ENCODE peak calls at places on chromosomes 3 and 15, in six cellular contexts. One of them, this sample, is unnamed.

GRCh38 chr15:100880139-100880896 is 687 bp downstream of the ALDH1A3 start:
- DNase-seq in HepG2: no peak
- DNase-seq in K562: no peak
- DNase-seq in H1: peak
- DNase-seq in SK-N-SH: no peak
- DNase-seq in GM12891: no peak
- DNase-seq in this sample: no peak

GRCh38 chr15:91471410-91471993 is 371.4 kb downstream of the SV2B start:
- DNase-seq in K562: peak
- DNase-seq in HepG2: no peak
- DNase-seq in H1: no peak
- DNase-seq in GM12891: no peak
- DNase-seq in SK-N-SH: no peak
- DNase-seq in this sample: no peak

GRCh38 chr15:32851619-32852416 is 134.0 kb downstream of the GREM1 start:
- DNase-seq in GM12891: no peak
- DNase-seq in HepG2: no peak
- DNase-seq in SK-N-SH: no peak
- DNase-seq in K562: no peak
- DNase-seq in H1: no peak
- DNase-seq in this sample: no peak

GRCh38 chr15:27183182-27183581 is 212.2 kb downstream of the GABRG3 start:
- DNase-seq in SK-N-SH: peak
- DNase-seq in H1: no peak
- DNase-seq in HepG2: no peak
- DNase-seq in K562: no peak
- DNase-seq in GM12891: no peak
- DNase-seq in this sample: no peak

GRCh38 chr15:88465633-88466219 is 1.5 kb downstream of the MRPL46 start:
- DNase-seq in H1: no peak
- DNase-seq in HepG2: peak
- DNase-seq in GM12891: no peak
- DNase-seq in SK-N-SH: no peak
- DNase-seq in K562: peak
- DNase-seq in this sample: no peak

GRCh38 chr3:173502983-173503568 is 105.5 kb downstream of the NLGN1 start:
- DNase-seq in K562: no peak
- DNase-seq in HepG2: no peak
- DNase-seq in GM12891: no peak
- DNase-seq in H1: no peak
- DNase-seq in SK-N-SH: no peak
- DNase-seq in this sample: no peak

GRCh38 chr15:73153024-73153423 is 100.8 kb downstream of the NEO1 start:
- DNase-seq in GM12891: no peak
- DNase-seq in H1: no peak
- DNase-seq in HepG2: no peak
- DNase-seq in K562: no peak
- DNase-seq in SK-N-SH: no peak
- DNase-seq in this sample: no peak

GRCh38 chr15:52689562-52689961 is 10.4 kb upstream of the ATOSA start:
- DNase-seq in H1: no peak
- DNase-seq in HepG2: no peak
- DNase-seq in K562: no peak
- DNase-seq in GM12891: no peak
- DNase-seq in SK-N-SH: no peak
- DNase-seq in this sample: no peak

GRCh38 chr3:132535575-132536441 is 61.3 kb upstream of the ACKR4 start:
- DNase-seq in SK-N-SH: peak
- DNase-seq in HepG2: peak
- DNase-seq in K562: peak
- DNase-seq in H1: peak
- DNase-seq in GM12891: no peak
- DNase-seq in this sample: peak

GRCh38 chr15:71410347-71410746 is 295.1 kb downstream of the THSD4 start:
- DNase-seq in GM12891: no peak
- DNase-seq in H1: no peak
- DNase-seq in HepG2: no peak
- DNase-seq in K562: no peak
- DNase-seq in SK-N-SH: no peak
- DNase-seq in this sample: no peak

GRCh38 chr3:39668420-39668819 is 141.0 kb upstream of the MYRIP start:
- DNase-seq in K562: peak
- DNase-seq in HepG2: peak
- DNase-seq in SK-N-SH: peak
- DNase-seq in GM12891: no peak
- DNase-seq in H1: no peak
- DNase-seq in this sample: no peak

GRCh38 chr3:14266361-14266760 is 87.7 kb downstream of the LSM3 start:
- DNase-seq in HepG2: no peak
- DNase-seq in SK-N-SH: no peak
- DNase-seq in K562: no peak
- DNase-seq in GM12891: no peak
- DNase-seq in H1: no peak
- DNase-seq in this sample: no peak

GRCh38 chr3:76990606-76991005 is 49.3 kb upstream of the ROBO2 start:
- DNase-seq in GM12891: no peak
- DNase-seq in SK-N-SH: no peak
- DNase-seq in K562: no peak
- DNase-seq in H1: no peak
- DNase-seq in HepG2: no peak
- DNase-seq in this sample: no peak

GRCh38 chr15:64854041-64854440 is 12.3 kb downstream of the PLEKHO2 start:
- DNase-seq in HepG2: no peak
- DNase-seq in H1: no peak
- DNase-seq in SK-N-SH: no peak
- DNase-seq in GM12891: no peak
- DNase-seq in K562: no peak
- DNase-seq in this sample: no peak

GRCh38 chr3:24365168-24365567 is 129.5 kb downstream of the THRB start:
- DNase-seq in HepG2: peak
- DNase-seq in H1: no peak
- DNase-seq in K562: no peak
- DNase-seq in GM12891: no peak
- DNase-seq in SK-N-SH: peak
- DNase-seq in this sample: no peak

GRCh38 chr3:122967376-122968164 is 60.0 kb downstream of the SEMA5B start:
- DNase-seq in H1: no peak
- DNase-seq in K562: no peak
- DNase-seq in SK-N-SH: no peak
- DNase-seq in HepG2: no peak
- DNase-seq in GM12891: no peak
- DNase-seq in this sample: no peak

GRCh38 chr15:58962662-58963565 is 24.5 kb upstream of the RNF111 start:
- DNase-seq in SK-N-SH: no peak
- DNase-seq in K562: no peak
- DNase-seq in HepG2: no peak
- DNase-seq in GM12891: no peak
- DNase-seq in H1: no peak
- DNase-seq in this sample: no peak

GRCh38 chr15:44087578-44088190 is 107.4 kb downstream of the FRMD5 start:
- DNase-seq in HepG2: no peak
- DNase-seq in H1: no peak
- DNase-seq in SK-N-SH: no peak
- DNase-seq in GM12891: no peak
- DNase-seq in K562: no peak
- DNase-seq in this sample: no peak

GRCh38 chr3:120101624-120102023 is 7.4 kb upstream of the GSK3B start:
- DNase-seq in H1: no peak
- DNase-seq in HepG2: no peak
- DNase-seq in K562: no peak
- DNase-seq in SK-N-SH: no peak
- DNase-seq in GM12891: no peak
- DNase-seq in this sample: no peak

GRCh38 chr15:25690673-25691543 is 172.2 kb downstream of the ATP10A start:
- DNase-seq in H1: no peak
- DNase-seq in HepG2: no peak
- DNase-seq in SK-N-SH: no peak
- DNase-seq in GM12891: no peak
- DNase-seq in K562: no peak
- DNase-seq in this sample: no peak

GRCh38 chr3:15148614-15149013 is 49.7 kb upstream of the RBSN start:
- DNase-seq in HepG2: peak
- DNase-seq in K562: peak
- DNase-seq in GM12891: no peak
- DNase-seq in SK-N-SH: no peak
- DNase-seq in H1: peak
- DNase-seq in this sample: no peak

GRCh38 chr15:62469874-62470688 is 305.0 kb upstream of the C2CD4B start:
- DNase-seq in GM12891: no peak
- DNase-seq in K562: no peak
- DNase-seq in H1: no peak
- DNase-seq in SK-N-SH: no peak
- DNase-seq in HepG2: peak
- DNase-seq in this sample: no peak

GRCh38 chr3:53150247-53151085 is 10.5 kb upstream of the PRKCD start:
- DNase-seq in H1: no peak
- DNase-seq in K562: no peak
- DNase-seq in HepG2: no peak
- DNase-seq in GM12891: no peak
- DNase-seq in SK-N-SH: no peak
- DNase-seq in this sample: no peak

GRCh38 chr15:41115088-41115651 is 910 bp downstream of the INO80 start:
- DNase-seq in SK-N-SH: peak
- DNase-seq in GM12891: no peak
- DNase-seq in HepG2: peak
- DNase-seq in K562: peak
- DNase-seq in H1: no peak
- DNase-seq in this sample: no peak

GRCh38 chr15:77634266-77634962 is 1.7 kb upstream of the LINGO1 start:
- DNase-seq in HepG2: peak
- DNase-seq in K562: peak
- DNase-seq in GM12891: peak
- DNase-seq in H1: peak
- DNase-seq in SK-N-SH: peak
- DNase-seq in this sample: peak

GRCh38 chr15:76976572-76977270 is 18.2 kb upstream of the PSTPIP1 start:
- DNase-seq in HepG2: no peak
- DNase-seq in H1: no peak
- DNase-seq in K562: no peak
- DNase-seq in GM12891: no peak
- DNase-seq in SK-N-SH: no peak
- DNase-seq in this sample: no peak

GRCh38 chr3:23319913-23320312 is 116.8 kb downstream of the UBE2E2 start:
- DNase-seq in GM12891: no peak
- DNase-seq in HepG2: no peak
- DNase-seq in SK-N-SH: no peak
- DNase-seq in K562: no peak
- DNase-seq in H1: no peak
- DNase-seq in this sample: no peak

GRCh38 chr3:23329471-23329870 is 126.3 kb downstream of the UBE2E2 start:
- DNase-seq in HepG2: no peak
- DNase-seq in GM12891: no peak
- DNase-seq in SK-N-SH: no peak
- DNase-seq in H1: no peak
- DNase-seq in K562: no peak
- DNase-seq in this sample: no peak

GRCh38 chr3:23320586-23321570 is 117.8 kb downstream of the UBE2E2 start:
- DNase-seq in K562: no peak
- DNase-seq in GM12891: no peak
- DNase-seq in SK-N-SH: no peak
- DNase-seq in H1: no peak
- DNase-seq in HepG2: no peak
- DNase-seq in this sample: no peak

GRCh38 chr3:23325466-23326065 is 122.4 kb downstream of the UBE2E2 start:
- DNase-seq in K562: no peak
- DNase-seq in SK-N-SH: no peak
- DNase-seq in H1: no peak
- DNase-seq in GM12891: no peak
- DNase-seq in HepG2: no peak
- DNase-seq in this sample: no peak

DNA sequence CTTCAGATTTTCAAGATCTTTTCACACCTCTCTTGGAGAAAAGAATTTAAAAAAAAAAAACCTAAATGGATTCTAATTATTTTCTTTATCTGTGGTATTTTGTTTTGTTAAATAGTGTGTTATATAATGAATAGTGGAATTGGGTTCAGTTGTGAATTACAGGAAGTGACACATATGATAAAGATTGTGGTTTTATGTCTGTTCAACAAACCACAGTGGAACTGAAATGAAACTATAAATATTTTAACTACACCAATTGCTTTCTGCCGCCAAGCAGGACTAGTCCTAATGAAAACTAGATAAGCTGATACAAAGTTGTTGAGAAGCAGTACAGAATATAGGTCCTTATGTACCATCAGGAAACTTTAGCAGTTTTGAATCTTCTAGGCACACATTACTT is 121.6 kb downstream of the UBE2E2 start:
- DNase-seq in K562: no peak
- DNase-seq in H1: no peak
- DNase-seq in HepG2: no peak
- DNase-seq in SK-N-SH: no peak
- DNase-seq in GM12891: no peak
- DNase-seq in this sample: no peak
- TF ChIP-seq TAF1 in K562: no peak
- TF ChIP-seq TAF1 in H1: no peak
- TF ChIP-seq TAF1 in HepG2: no peak
- TF ChIP-seq TAF1 in SK-N-SH: no peak
- TF ChIP-seq TAF1 in GM12891: no peak
- TF ChIP-seq TAF1 in this sample: no peak

DNA sequence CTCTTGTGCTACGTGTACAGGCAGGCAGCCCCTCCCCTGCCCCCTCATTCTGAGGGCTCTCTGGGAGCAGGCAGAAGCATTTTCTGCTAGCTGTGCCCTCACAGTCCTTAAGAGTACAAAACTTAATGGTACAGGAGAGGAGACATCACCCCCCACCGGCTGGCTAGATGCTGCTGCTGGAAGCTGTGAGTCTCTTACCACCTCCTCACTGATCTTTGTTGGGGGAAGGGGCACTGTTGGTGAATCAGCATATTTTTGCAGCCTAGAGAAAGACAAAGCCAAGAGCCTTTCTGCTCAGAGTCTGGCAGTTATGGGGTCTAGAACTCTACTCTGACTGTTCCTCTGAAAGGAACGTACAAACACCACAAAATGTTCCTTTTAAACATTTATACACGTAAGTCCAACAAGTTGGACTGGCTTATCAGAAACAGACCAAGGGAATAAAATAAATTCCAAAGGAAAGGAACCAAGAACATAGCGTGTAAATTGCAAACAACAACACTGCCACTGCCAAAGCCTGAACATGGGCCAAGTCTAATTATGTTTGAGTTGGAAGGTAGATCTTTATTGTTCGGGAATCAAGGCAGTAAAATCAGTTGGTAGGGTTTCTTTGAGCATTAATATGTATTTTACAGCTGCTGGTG is 27.2 kb downstream of the CLK3 start:
- DNase-seq in HepG2: no peak
- DNase-seq in H1: no peak
- DNase-seq in GM12891: no peak
- DNase-seq in K562: peak
- DNase-seq in SK-N-SH: no peak
- DNase-seq in this sample: no peak
- TF ChIP-seq TAF1 in HepG2: no peak
- TF ChIP-seq TAF1 in H1: no peak
- TF ChIP-seq TAF1 in GM12891: no peak
- TF ChIP-seq TAF1 in K562: no peak
- TF ChIP-seq TAF1 in SK-N-SH: no peak
- TF ChIP-seq TAF1 in this sample: no peak

GRCh38 chr15:80533934-80534333 is 129.8 kb downstream of the ARNT2 start:
- DNase-seq in SK-N-SH: no peak
- DNase-seq in K562: no peak
- DNase-seq in GM12891: no peak
- DNase-seq in H1: no peak
- DNase-seq in HepG2: no peak
- DNase-seq in this sample: no peak
- TF ChIP-seq TAF1 in SK-N-SH: no peak
- TF ChIP-seq TAF1 in K562: no peak
- TF ChIP-seq TAF1 in GM12891: no peak
- TF ChIP-seq TAF1 in H1: no peak
- TF ChIP-seq TAF1 in HepG2: no peak
- TF ChIP-seq TAF1 in this sample: no peak

GRCh38 chr3:50388720-50389352 is 29.5 kb upstream of the TMEM115 start:
- DNase-seq in K562: no peak
- DNase-seq in H1: no peak
- DNase-seq in SK-N-SH: no peak
- DNase-seq in GM12891: no peak
- DNase-seq in HepG2: no peak
- DNase-seq in this sample: no peak
- TF ChIP-seq TAF1 in K562: no peak
- TF ChIP-seq TAF1 in H1: no peak
- TF ChIP-seq TAF1 in SK-N-SH: no peak
- TF ChIP-seq TAF1 in GM12891: no peak
- TF ChIP-seq TAF1 in HepG2: no peak
- TF ChIP-seq TAF1 in this sample: no peak